ENCODE peak calls at places on chromosomes 6 and 20, in eight cellular contexts. One of them, this sample, is unnamed.

GRCh38 chr6:138988469-138988834 is 399 bp upstream of the REPS1 start:
- DNase-seq in WTC11: no peak
- DNase-seq in kidney: no peak
- DNase-seq in fibroblast of pulmonary artery: no peak
- DNase-seq in cardiac muscle cell: no peak
- DNase-seq in GM12864: no peak
- DNase-seq in activated CD8-positive, alpha-beta T cell treated with anti-CD3 and anti-CD28 coated beads for 36 hours: no peak
- DNase-seq in neural crest cell: no peak
- DNase-seq in this sample: no peak

GRCh38 chr6:34145161-34146020 is 496 bp downstream of the GRM4 start:
- DNase-seq in WTC11: peak
- DNase-seq in GM12864: no peak
- DNase-seq in kidney: peak
- DNase-seq in fibroblast of pulmonary artery: peak
- DNase-seq in cardiac muscle cell: peak
- DNase-seq in neural crest cell: peak
- DNase-seq in activated CD8-positive, alpha-beta T cell treated with anti-CD3 and anti-CD28 coated beads for 36 hours: peak
- DNase-seq in this sample: peak

GRCh38 chr6:132085731-132086130 is 134.6 kb upstream of the CCN2 start:
- DNase-seq in WTC11: no peak
- DNase-seq in neural crest cell: no peak
- DNase-seq in activated CD8-positive, alpha-beta T cell treated with anti-CD3 and anti-CD28 coated beads for 36 hours: no peak
- DNase-seq in cardiac muscle cell: no peak
- DNase-seq in kidney: no peak
- DNase-seq in GM12864: no peak
- DNase-seq in fibroblast of pulmonary artery: no peak
- DNase-seq in this sample: no peak

GRCh38 chr6:30981942-30982772 is 1.4 kb upstream of the MUC21 start:
- DNase-seq in WTC11: peak
- DNase-seq in kidney: no peak
- DNase-seq in fibroblast of pulmonary artery: peak
- DNase-seq in activated CD8-positive, alpha-beta T cell treated with anti-CD3 and anti-CD28 coated beads for 36 hours: no peak
- DNase-seq in GM12864: no peak
- DNase-seq in cardiac muscle cell: peak
- DNase-seq in neural crest cell: no peak
- DNase-seq in this sample: peak

GRCh38 chr6:130054725-130055124 is 36.3 kb downstream of the L3MBTL3 start:
- DNase-seq in GM12864: no peak
- DNase-seq in activated CD8-positive, alpha-beta T cell treated with anti-CD3 and anti-CD28 coated beads for 36 hours: no peak
- DNase-seq in neural crest cell: no peak
- DNase-seq in WTC11: no peak
- DNase-seq in kidney: no peak
- DNase-seq in cardiac muscle cell: no peak
- DNase-seq in fibroblast of pulmonary artery: no peak
- DNase-seq in this sample: no peak

GRCh38 chr6:106213660-106214276 is 111.8 kb downstream of the ATG5 start:
- DNase-seq in cardiac muscle cell: no peak
- DNase-seq in GM12864: no peak
- DNase-seq in neural crest cell: no peak
- DNase-seq in activated CD8-positive, alpha-beta T cell treated with anti-CD3 and anti-CD28 coated beads for 36 hours: no peak
- DNase-seq in fibroblast of pulmonary artery: no peak
- DNase-seq in kidney: no peak
- DNase-seq in WTC11: no peak
- DNase-seq in this sample: no peak

GRCh38 chr20:49938173-49939163 is 2.3 kb downstream of the RNF114 start:
- DNase-seq in neural crest cell: no peak
- DNase-seq in fibroblast of pulmonary artery: peak
- DNase-seq in activated CD8-positive, alpha-beta T cell treated with anti-CD3 and anti-CD28 coated beads for 36 hours: no peak
- DNase-seq in GM12864: no peak
- DNase-seq in cardiac muscle cell: peak
- DNase-seq in WTC11: no peak
- DNase-seq in kidney: peak
- DNase-seq in this sample: no peak

GRCh38 chr6:47741807-47742206 is 40.0 kb upstream of the OPN5 start:
- DNase-seq in neural crest cell: no peak
- DNase-seq in kidney: no peak
- DNase-seq in WTC11: no peak
- DNase-seq in activated CD8-positive, alpha-beta T cell treated with anti-CD3 and anti-CD28 coated beads for 36 hours: peak
- DNase-seq in GM12864: no peak
- DNase-seq in cardiac muscle cell: peak
- DNase-seq in fibroblast of pulmonary artery: peak
- DNase-seq in this sample: peak

GRCh38 chr6:7107578-7108195 is at the start of gene RREB1:
- DNase-seq in neural crest cell: peak
- DNase-seq in GM12864: no peak
- DNase-seq in fibroblast of pulmonary artery: peak
- DNase-seq in activated CD8-positive, alpha-beta T cell treated with anti-CD3 and anti-CD28 coated beads for 36 hours: peak
- DNase-seq in cardiac muscle cell: peak
- DNase-seq in kidney: peak
- DNase-seq in WTC11: peak
- DNase-seq in this sample: peak

GRCh38 chr6:28215425-28215824 is 9.7 kb upstream of the ZSCAN9 start:
- DNase-seq in neural crest cell: no peak
- DNase-seq in kidney: no peak
- DNase-seq in fibroblast of pulmonary artery: peak
- DNase-seq in WTC11: no peak
- DNase-seq in cardiac muscle cell: peak
- DNase-seq in activated CD8-positive, alpha-beta T cell treated with anti-CD3 and anti-CD28 coated beads for 36 hours: no peak
- DNase-seq in GM12864: no peak
- DNase-seq in this sample: peak

GRCh38 chr6:147925826-147926225 is 416.8 kb upstream of the SASH1 start:
- DNase-seq in neural crest cell: no peak
- DNase-seq in activated CD8-positive, alpha-beta T cell treated with anti-CD3 and anti-CD28 coated beads for 36 hours: no peak
- DNase-seq in WTC11: no peak
- DNase-seq in fibroblast of pulmonary artery: no peak
- DNase-seq in cardiac muscle cell: no peak
- DNase-seq in GM12864: no peak
- DNase-seq in kidney: no peak
- DNase-seq in this sample: no peak

GRCh38 chr20:41643504-41643938 is 25.3 kb upstream of the CHD6 start:
- DNase-seq in activated CD8-positive, alpha-beta T cell treated with anti-CD3 and anti-CD28 coated beads for 36 hours: no peak
- DNase-seq in cardiac muscle cell: peak
- DNase-seq in kidney: no peak
- DNase-seq in WTC11: no peak
- DNase-seq in neural crest cell: no peak
- DNase-seq in fibroblast of pulmonary artery: peak
- DNase-seq in GM12864: no peak
- DNase-seq in this sample: peak

GRCh38 chr6:123901441-123901840 is 97.8 kb downstream of the NKAIN2 start:
- DNase-seq in neural crest cell: no peak
- DNase-seq in kidney: no peak
- DNase-seq in WTC11: no peak
- DNase-seq in GM12864: no peak
- DNase-seq in cardiac muscle cell: no peak
- DNase-seq in fibroblast of pulmonary artery: peak
- DNase-seq in activated CD8-positive, alpha-beta T cell treated with anti-CD3 and anti-CD28 coated beads for 36 hours: no peak
- DNase-seq in this sample: no peak

GRCh38 chr6:18343741-18344140 is 43.4 kb upstream of the RNF144B start:
- DNase-seq in cardiac muscle cell: peak
- DNase-seq in WTC11: no peak
- DNase-seq in activated CD8-positive, alpha-beta T cell treated with anti-CD3 and anti-CD28 coated beads for 36 hours: peak
- DNase-seq in kidney: no peak
- DNase-seq in GM12864: no peak
- DNase-seq in neural crest cell: no peak
- DNase-seq in fibroblast of pulmonary artery: peak
- DNase-seq in this sample: peak

GRCh38 chr6:142802124-142802523 is 142.9 kb downstream of the HIVEP2 start:
- DNase-seq in WTC11: no peak
- DNase-seq in GM12864: no peak
- DNase-seq in neural crest cell: no peak
- DNase-seq in activated CD8-positive, alpha-beta T cell treated with anti-CD3 and anti-CD28 coated beads for 36 hours: peak
- DNase-seq in cardiac muscle cell: peak
- DNase-seq in kidney: no peak
- DNase-seq in fibroblast of pulmonary artery: peak
- DNase-seq in this sample: peak

GRCh38 chr6:107496041-107496440 is 6.1 kb downstream of the SOBP start:
- DNase-seq in neural crest cell: no peak
- DNase-seq in cardiac muscle cell: no peak
- DNase-seq in GM12864: no peak
- DNase-seq in WTC11: no peak
- DNase-seq in kidney: no peak
- DNase-seq in activated CD8-positive, alpha-beta T cell treated with anti-CD3 and anti-CD28 coated beads for 36 hours: no peak
- DNase-seq in fibroblast of pulmonary artery: no peak
- DNase-seq in this sample: no peak

GRCh38 chr6:119442776-119443184 is 93.2 kb upstream of the MAN1A1 start:
- DNase-seq in kidney: no peak
- DNase-seq in cardiac muscle cell: no peak
- DNase-seq in WTC11: no peak
- DNase-seq in GM12864: peak
- DNase-seq in activated CD8-positive, alpha-beta T cell treated with anti-CD3 and anti-CD28 coated beads for 36 hours: no peak
- DNase-seq in fibroblast of pulmonary artery: no peak
- DNase-seq in neural crest cell: no peak
- DNase-seq in this sample: no peak

DNA sequence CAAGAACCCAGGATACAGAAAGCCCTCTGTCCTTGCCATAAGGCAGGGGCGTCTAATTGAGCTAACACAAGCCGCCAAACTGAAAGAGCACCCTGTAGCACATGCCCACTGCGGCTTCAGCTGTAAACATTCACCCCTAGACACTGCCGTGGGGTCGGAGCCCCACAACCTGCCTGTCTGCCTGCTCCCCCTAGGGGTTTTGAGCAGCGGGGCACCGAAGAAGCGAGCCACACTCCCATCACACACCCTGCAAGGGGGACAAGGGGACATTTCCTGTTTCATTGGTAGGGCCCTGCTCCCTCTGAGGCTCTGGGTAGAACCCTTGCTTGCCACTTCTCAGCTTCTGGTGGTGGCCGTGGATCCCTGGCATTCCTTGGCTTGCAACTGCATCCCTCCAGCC is 45.2 kb upstream of the BCLAF1 start:
- DNase-seq in cardiac muscle cell: no peak
- DNase-seq in activated CD8-positive, alpha-beta T cell treated with anti-CD3 and anti-CD28 coated beads for 36 hours: peak
- DNase-seq in kidney: no peak
- DNase-seq in WTC11: peak
- DNase-seq in GM12864: no peak
- DNase-seq in fibroblast of pulmonary artery: no peak
- DNase-seq in neural crest cell: no peak
- DNase-seq in this sample: no peak
- TF ChIP-seq CTCF in cardiac muscle cell: peak
- TF ChIP-seq CTCF in activated CD8-positive, alpha-beta T cell treated with anti-CD3 and anti-CD28 coated beads for 36 hours: peak
- TF ChIP-seq CTCF in kidney: no peak
- TF ChIP-seq CTCF in WTC11: no peak
- TF ChIP-seq CTCF in GM12864: peak
- TF ChIP-seq CTCF in fibroblast of pulmonary artery: peak
- TF ChIP-seq CTCF in neural crest cell: peak
- TF ChIP-seq CTCF in this sample: no peak

GRCh38 chr6:133240511-133241087 is 558 bp upstream of the EYA4 start:
- DNase-seq in fibroblast of pulmonary artery: no peak
- DNase-seq in kidney: peak
- DNase-seq in GM12864: no peak
- DNase-seq in activated CD8-positive, alpha-beta T cell treated with anti-CD3 and anti-CD28 coated beads for 36 hours: no peak
- DNase-seq in neural crest cell: peak
- DNase-seq in cardiac muscle cell: peak
- DNase-seq in WTC11: peak
- DNase-seq in this sample: no peak
- TF ChIP-seq CTCF in fibroblast of pulmonary artery: no peak
- TF ChIP-seq CTCF in kidney: no peak
- TF ChIP-seq CTCF in GM12864: no peak
- TF ChIP-seq CTCF in activated CD8-positive, alpha-beta T cell treated with anti-CD3 and anti-CD28 coated beads for 36 hours: no peak
- TF ChIP-seq CTCF in neural crest cell: peak
- TF ChIP-seq CTCF in cardiac muscle cell: peak
- TF ChIP-seq CTCF in WTC11: no peak
- TF ChIP-seq CTCF in this sample: no peak

GRCh38 chr6:37208793-37209192 is 38.8 kb downstream of the PIM1 start:
- DNase-seq in kidney: no peak
- DNase-seq in neural crest cell: no peak
- DNase-seq in cardiac muscle cell: no peak
- DNase-seq in activated CD8-positive, alpha-beta T cell treated with anti-CD3 and anti-CD28 coated beads for 36 hours: no peak
- DNase-seq in fibroblast of pulmonary artery: no peak
- DNase-seq in GM12864: no peak
- DNase-seq in WTC11: no peak
- DNase-seq in this sample: no peak

GRCh38 chr6:37206674-37207073 is 36.7 kb downstream of the PIM1 start:
- DNase-seq in fibroblast of pulmonary artery: no peak
- DNase-seq in WTC11: no peak
- DNase-seq in cardiac muscle cell: no peak
- DNase-seq in neural crest cell: no peak
- DNase-seq in activated CD8-positive, alpha-beta T cell treated with anti-CD3 and anti-CD28 coated beads for 36 hours: no peak
- DNase-seq in kidney: no peak
- DNase-seq in GM12864: no peak
- DNase-seq in this sample: no peak

GRCh38 chr6:37209461-37210205 is 39.7 kb downstream of the PIM1 start:
- DNase-seq in kidney: no peak
- DNase-seq in neural crest cell: no peak
- DNase-seq in fibroblast of pulmonary artery: no peak
- DNase-seq in WTC11: no peak
- DNase-seq in GM12864: no peak
- DNase-seq in activated CD8-positive, alpha-beta T cell treated with anti-CD3 and anti-CD28 coated beads for 36 hours: peak
- DNase-seq in cardiac muscle cell: no peak
- DNase-seq in this sample: no peak

GRCh38 chr6:37205997-37206340 is 36.0 kb downstream of the PIM1 start:
- DNase-seq in activated CD8-positive, alpha-beta T cell treated with anti-CD3 and anti-CD28 coated beads for 36 hours: no peak
- DNase-seq in kidney: no peak
- DNase-seq in cardiac muscle cell: no peak
- DNase-seq in GM12864: no peak
- DNase-seq in neural crest cell: no peak
- DNase-seq in WTC11: no peak
- DNase-seq in fibroblast of pulmonary artery: no peak
- DNase-seq in this sample: no peak

GRCh38 chr6:37207903-37208456 is 38.0 kb downstream of the PIM1 start:
- DNase-seq in cardiac muscle cell: peak
- DNase-seq in WTC11: peak
- DNase-seq in activated CD8-positive, alpha-beta T cell treated with anti-CD3 and anti-CD28 coated beads for 36 hours: peak
- DNase-seq in fibroblast of pulmonary artery: peak
- DNase-seq in kidney: peak
- DNase-seq in neural crest cell: peak
- DNase-seq in GM12864: peak
- DNase-seq in this sample: peak
- TF ChIP-seq CTCF in cardiac muscle cell: peak
- TF ChIP-seq CTCF in WTC11: peak
- TF ChIP-seq CTCF in activated CD8-positive, alpha-beta T cell treated with anti-CD3 and anti-CD28 coated beads for 36 hours: peak
- TF ChIP-seq CTCF in fibroblast of pulmonary artery: peak
- TF ChIP-seq CTCF in kidney: peak
- TF ChIP-seq CTCF in neural crest cell: peak
- TF ChIP-seq CTCF in GM12864: peak
- TF ChIP-seq CTCF in this sample: peak

GRCh38 chr20:44153636-44154043 is 33.3 kb downstream of the JPH2 start:
- DNase-seq in activated CD8-positive, alpha-beta T cell treated with anti-CD3 and anti-CD28 coated beads for 36 hours: peak
- DNase-seq in GM12864: no peak
- DNase-seq in neural crest cell: no peak
- DNase-seq in cardiac muscle cell: peak
- DNase-seq in kidney: no peak
- DNase-seq in WTC11: no peak
- DNase-seq in fibroblast of pulmonary artery: peak
- DNase-seq in this sample: no peak

GRCh38 chr20:44159125-44159524 is 27.9 kb downstream of the JPH2 start:
- DNase-seq in neural crest cell: no peak
- DNase-seq in activated CD8-positive, alpha-beta T cell treated with anti-CD3 and anti-CD28 coated beads for 36 hours: no peak
- DNase-seq in WTC11: no peak
- DNase-seq in cardiac muscle cell: no peak
- DNase-seq in kidney: no peak
- DNase-seq in fibroblast of pulmonary artery: no peak
- DNase-seq in GM12864: no peak
- DNase-seq in this sample: no peak

GRCh38 chr20:44151621-44152416 is 35.2 kb downstream of the JPH2 start:
- DNase-seq in fibroblast of pulmonary artery: no peak
- DNase-seq in GM12864: no peak
- DNase-seq in neural crest cell: no peak
- DNase-seq in WTC11: no peak
- DNase-seq in cardiac muscle cell: no peak
- DNase-seq in activated CD8-positive, alpha-beta T cell treated with anti-CD3 and anti-CD28 coated beads for 36 hours: no peak
- DNase-seq in kidney: no peak
- DNase-seq in this sample: peak

GRCh38 chr20:44157061-44157460 is 29.9 kb downstream of the JPH2 start:
- DNase-seq in activated CD8-positive, alpha-beta T cell treated with anti-CD3 and anti-CD28 coated beads for 36 hours: no peak
- DNase-seq in WTC11: no peak
- DNase-seq in cardiac muscle cell: no peak
- DNase-seq in neural crest cell: no peak
- DNase-seq in kidney: no peak
- DNase-seq in fibroblast of pulmonary artery: no peak
- DNase-seq in GM12864: no peak
- DNase-seq in this sample: no peak

GRCh38 chr20:44154521-44155001 is 32.4 kb downstream of the JPH2 start:
- DNase-seq in activated CD8-positive, alpha-beta T cell treated with anti-CD3 and anti-CD28 coated beads for 36 hours: no peak
- DNase-seq in neural crest cell: no peak
- DNase-seq in kidney: no peak
- DNase-seq in fibroblast of pulmonary artery: no peak
- DNase-seq in WTC11: no peak
- DNase-seq in cardiac muscle cell: no peak
- DNase-seq in GM12864: no peak
- DNase-seq in this sample: peak
- TF ChIP-seq CTCF in activated CD8-positive, alpha-beta T cell treated with anti-CD3 and anti-CD28 coated beads for 36 hours: no peak
- TF ChIP-seq CTCF in neural crest cell: no peak
- TF ChIP-seq CTCF in kidney: no peak
- TF ChIP-seq CTCF in fibroblast of pulmonary artery: no peak
- TF ChIP-seq CTCF in WTC11: no peak
- TF ChIP-seq CTCF in cardiac muscle cell: no peak
- TF ChIP-seq CTCF in GM12864: no peak
- TF ChIP-seq CTCF in this sample: no peak